ENCODE peak calls at places on chromosomes 16 and 17, in four cellular contexts. One of them, this sample, is unnamed.

GRCh38 chr17:62787358-62787757 is 20.8 kb downstream of the MARCHF10 start:
- DNase-seq in prostate gland: no peak
- DNase-seq in K562: no peak
- DNase-seq in mammary epithelial cell: peak; percentile 69
- DNase-seq in this sample: no peak

GRCh38 chr17:48060249-48060648 is 12.1 kb downstream of the NFE2L1 start:
- DNase-seq in mammary epithelial cell: no peak
- DNase-seq in prostate gland: no peak
- DNase-seq in K562: peak; percentile 17
- DNase-seq in this sample: no peak

GRCh38 chr17:1000597-1001490 is 3.9 kb downstream of the TIMM22 start:
- DNase-seq in prostate gland: no peak
- DNase-seq in K562: no peak
- DNase-seq in mammary epithelial cell: no peak
- DNase-seq in this sample: no peak

GRCh38 chr16:67177743-67178699 is 5.7 kb downstream of the MATCAP1 start:
- DNase-seq in K562: peak; percentile 70
- DNase-seq in mammary epithelial cell: peak; percentile 94
- DNase-seq in prostate gland: peak; percentile 85
- DNase-seq in this sample: no peak

GRCh38 chr17:16363749-16364536 is 10.7 kb upstream of the CENPV start:
- DNase-seq in K562: peak; percentile 65
- DNase-seq in prostate gland: peak; percentile 70
- DNase-seq in mammary epithelial cell: peak; percentile 55
- DNase-seq in this sample: no peak

GRCh38 chr16:47018223-47018891 is 44.9 kb upstream of the DNAJA2 start:
- DNase-seq in prostate gland: peak; percentile 55
- DNase-seq in mammary epithelial cell: peak; percentile 56
- DNase-seq in K562: peak; percentile 58
- DNase-seq in this sample: no peak

GRCh38 chr16:69270831-69271230 is 40.3 kb upstream of the VPS4A start:
- DNase-seq in K562: no peak
- DNase-seq in prostate gland: no peak
- DNase-seq in mammary epithelial cell: no peak
- DNase-seq in this sample: no peak

GRCh38 chr16:66515543-66516171 is 34.3 kb downstream of the TK2 start:
- DNase-seq in K562: peak; percentile 61
- DNase-seq in mammary epithelial cell: no peak
- DNase-seq in prostate gland: no peak
- DNase-seq in this sample: no peak

GRCh38 chr17:55177159-55177913 is 87.4 kb upstream of the HLF start:
- DNase-seq in K562: no peak
- DNase-seq in prostate gland: no peak
- DNase-seq in mammary epithelial cell: no peak
- DNase-seq in this sample: no peak

GRCh38 chr16:67598527-67598926 is 36.2 kb downstream of the CTCF start:
- DNase-seq in K562: no peak
- DNase-seq in prostate gland: no peak
- DNase-seq in mammary epithelial cell: no peak
- DNase-seq in this sample: no peak

GRCh38 chr16:23836404-23837291 is 865 bp downstream of the PRKCB start:
- DNase-seq in mammary epithelial cell: no peak
- DNase-seq in K562: peak; percentile 72
- DNase-seq in prostate gland: no peak
- DNase-seq in this sample: no peak

GRCh38 chr17:68441064-68441770 is 16.1 kb downstream of the WIPI1 start:
- DNase-seq in mammary epithelial cell: no peak
- DNase-seq in K562: no peak
- DNase-seq in prostate gland: no peak
- DNase-seq in this sample: no peak

GRCh38 chr17:22703786-22704441 is 1011.6 kb downstream of the KCNJ18 start:
- DNase-seq in mammary epithelial cell: no peak
- DNase-seq in K562: peak; percentile 61
- DNase-seq in prostate gland: no peak
- DNase-seq in this sample: no peak

GRCh38 chr16:50151744-50152143 is 1.4 kb upstream of the TENT4B start:
- DNase-seq in K562: no peak
- DNase-seq in mammary epithelial cell: no peak
- DNase-seq in prostate gland: no peak
- DNase-seq in this sample: no peak

GRCh38 chr16:35173295-35173694 is 1713.9 kb downstream of the TP53TG3F start:
- DNase-seq in mammary epithelial cell: no peak
- DNase-seq in prostate gland: no peak
- DNase-seq in K562: no peak
- DNase-seq in this sample: no peak

GRCh38 chr16:3856367-3857141 is 24.0 kb downstream of the CREBBP start:
- DNase-seq in prostate gland: no peak
- DNase-seq in mammary epithelial cell: no peak
- DNase-seq in K562: no peak
- DNase-seq in this sample: no peak

GRCh38 chr17:2396568-2397246 is 4.2 kb downstream of the MNT start:
- DNase-seq in prostate gland: peak; percentile 93
- DNase-seq in mammary epithelial cell: peak; percentile 95
- DNase-seq in K562: peak; percentile 47
- DNase-seq in this sample: no peak

GRCh38 chr17:60352071-60352470 is 39.9 kb downstream of the USP32 start:
- DNase-seq in K562: no peak
- DNase-seq in prostate gland: no peak
- DNase-seq in mammary epithelial cell: no peak
- DNase-seq in this sample: no peak

GRCh38 chr17:39737761-39738567 is at the start of gene GRB7:
- DNase-seq in mammary epithelial cell: peak; percentile 71
- DNase-seq in prostate gland: peak; percentile 90
- DNase-seq in K562: peak; percentile 62
- DNase-seq in this sample: no peak

GRCh38 chr16:6726621-6727020 is 606.0 kb upstream of the RBFOX1 start:
- DNase-seq in K562: no peak
- DNase-seq in prostate gland: no peak
- DNase-seq in mammary epithelial cell: no peak
- DNase-seq in this sample: no peak

GRCh38 chr16:15502041-15502725 is 67.8 kb downstream of the BMERB1 start:
- DNase-seq in prostate gland: no peak
- DNase-seq in K562: peak; percentile 43
- DNase-seq in mammary epithelial cell: peak; percentile 75
- DNase-seq in this sample: no peak

GRCh38 chr16:11105038-11105903 is 150.7 kb downstream of the SOCS1 start:
- DNase-seq in mammary epithelial cell: peak; percentile 37
- DNase-seq in K562: peak; percentile 80
- DNase-seq in prostate gland: peak; percentile 9
- DNase-seq in this sample: no peak

GRCh38 chr17:30393911-30394867 is 15.5 kb downstream of the CPD start:
- DNase-seq in K562: no peak
- DNase-seq in mammary epithelial cell: no peak
- DNase-seq in prostate gland: no peak
- DNase-seq in this sample: no peak

GRCh38 chr17:32266389-32267269 is 997 bp downstream of the RHBDL3 start:
- DNase-seq in K562: peak; percentile 57
- DNase-seq in mammary epithelial cell: no peak
- DNase-seq in prostate gland: no peak
- DNase-seq in this sample: no peak

GRCh38 chr17:80667462-80668277 is 123.0 kb downstream of the RPTOR start:
- DNase-seq in prostate gland: no peak
- DNase-seq in K562: no peak
- DNase-seq in mammary epithelial cell: no peak
- DNase-seq in this sample: no peak

GRCh38 chr17:64149196-64149595 is 19.3 kb upstream of the ERN1 start:
- DNase-seq in prostate gland: no peak
- DNase-seq in mammary epithelial cell: no peak
- DNase-seq in K562: no peak
- DNase-seq in this sample: no peak

GRCh38 chr17:58531122-58531521 is 16.7 kb upstream of the MTMR4 start:
- DNase-seq in prostate gland: no peak
- DNase-seq in mammary epithelial cell: no peak
- DNase-seq in K562: no peak
- DNase-seq in this sample: no peak

GRCh38 chr17:72715906-72716572 is 376.4 kb downstream of the SLC39A11 start:
- DNase-seq in prostate gland: peak; percentile 71
- DNase-seq in mammary epithelial cell: peak; percentile 96
- DNase-seq in K562: no peak
- DNase-seq in this sample: no peak

GRCh38 chr17:2241823-2242222 is 61.8 kb downstream of the SMG6 start:
- DNase-seq in mammary epithelial cell: no peak
- DNase-seq in K562: no peak
- DNase-seq in prostate gland: no peak
- DNase-seq in this sample: no peak

GRCh38 chr17:21278304-21279197 is 6.0 kb upstream of the MAP2K3 start:
- DNase-seq in mammary epithelial cell: no peak
- DNase-seq in K562: no peak
- DNase-seq in prostate gland: no peak
- DNase-seq in this sample: no peak

GRCh38 chr16:424623-425081 is 797 bp upstream of the RAB11FIP3 start:
- DNase-seq in K562: no peak
- DNase-seq in prostate gland: peak; percentile 27
- DNase-seq in mammary epithelial cell: no peak
- DNase-seq in this sample: no peak

GRCh38 chr16:85582177-85582888 is 30.8 kb upstream of the GSE1 start:
- DNase-seq in K562: no peak
- DNase-seq in mammary epithelial cell: no peak
- DNase-seq in prostate gland: no peak
- DNase-seq in this sample: no peak

GRCh38 chr17:64442550-64442971 is 6.4 kb upstream of the MILR1 start:
- DNase-seq in K562: no peak
- DNase-seq in mammary epithelial cell: no peak
- DNase-seq in prostate gland: no peak
- DNase-seq in this sample: no peak

GRCh38 chr17:37098910-37099664 is 150.3 kb downstream of the AATF start:
- DNase-seq in prostate gland: no peak
- DNase-seq in K562: no peak
- DNase-seq in mammary epithelial cell: peak; percentile 71
- DNase-seq in this sample: no peak

GRCh38 chr17:35432176-35433074 is at the start of gene SLFN12:
- DNase-seq in mammary epithelial cell: peak; percentile 50
- DNase-seq in K562: no peak
- DNase-seq in prostate gland: no peak
- DNase-seq in this sample: no peak

GRCh38 chr17:51164911-51165679 is 1.1 kb upstream of the NME2 start:
- DNase-seq in prostate gland: no peak
- DNase-seq in K562: no peak
- DNase-seq in mammary epithelial cell: no peak
- DNase-seq in this sample: no peak

GRCh38 chr17:76710863-76711611 is at the start of gene MXRA7:
- DNase-seq in K562: peak; percentile 93
- DNase-seq in prostate gland: peak; percentile 58
- DNase-seq in mammary epithelial cell: peak; percentile 66
- DNase-seq in this sample: peak; percentile 82

GRCh38 chr16:83606486-83607030 is 201.2 kb upstream of the HSBP1 start:
- DNase-seq in K562: peak; percentile 24
- DNase-seq in mammary epithelial cell: no peak
- DNase-seq in prostate gland: no peak
- DNase-seq in this sample: no peak
- TF ChIP-seq CTCF in K562: peak; percentile 4
- TF ChIP-seq CTCF in mammary epithelial cell: no peak
- TF ChIP-seq CTCF in prostate gland: no peak
- TF ChIP-seq CTCF in this sample: no peak

DNA sequence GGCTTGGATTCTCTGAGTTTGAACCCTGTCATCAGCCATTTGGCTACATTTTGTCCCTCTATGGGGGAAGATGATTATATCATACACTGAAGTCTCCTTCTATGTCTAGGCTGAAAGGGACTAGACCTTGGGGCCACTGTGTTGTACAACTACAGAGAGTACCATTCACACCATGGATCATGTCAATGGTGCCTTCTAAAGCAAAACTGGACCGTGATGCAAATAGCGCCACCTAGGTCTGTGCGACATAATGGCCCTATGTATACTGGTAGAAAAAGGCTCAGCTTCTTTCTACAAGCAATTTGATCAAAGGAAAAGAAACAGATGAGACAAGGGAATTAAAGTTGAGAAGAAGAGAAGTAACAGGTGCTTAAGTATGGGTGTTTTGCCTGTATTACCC is 100.7 kb downstream of the LYRM1 start:
- DNase-seq in mammary epithelial cell: no peak
- DNase-seq in prostate gland: no peak
- DNase-seq in K562: peak; percentile 39
- DNase-seq in this sample: no peak
- TF ChIP-seq CTCF in mammary epithelial cell: peak; percentile 34
- TF ChIP-seq CTCF in prostate gland: no peak
- TF ChIP-seq CTCF in K562: peak; percentile 63
- TF ChIP-seq CTCF in this sample: peak; percentile 53

GRCh38 chr17:46273541-46274236 is 21.2 kb upstream of the LRRC37A start:
- DNase-seq in mammary epithelial cell: no peak
- DNase-seq in prostate gland: no peak
- DNase-seq in K562: no peak
- DNase-seq in this sample: no peak
- TF ChIP-seq CTCF in mammary epithelial cell: no peak
- TF ChIP-seq CTCF in prostate gland: no peak
- TF ChIP-seq CTCF in K562: no peak
- TF ChIP-seq CTCF in this sample: no peak

GRCh38 chr17:82667668-82668000 is 19.4 kb upstream of the WDR45B start:
- DNase-seq in prostate gland: no peak
- DNase-seq in mammary epithelial cell: no peak
- DNase-seq in K562: no peak
- DNase-seq in this sample: no peak

GRCh38 chr17:82666931-82667667 is 18.9 kb upstream of the WDR45B start:
- DNase-seq in prostate gland: no peak
- DNase-seq in K562: no peak
- DNase-seq in mammary epithelial cell: no peak
- DNase-seq in this sample: no peak

GRCh38 chr17:82668024-82668630 is 19.9 kb upstream of the WDR45B start:
- DNase-seq in mammary epithelial cell: no peak
- DNase-seq in K562: no peak
- DNase-seq in prostate gland: no peak
- DNase-seq in this sample: no peak

GRCh38 chr17:82670661-82671060 is 22.4 kb upstream of the WDR45B start:
- DNase-seq in K562: no peak
- DNase-seq in prostate gland: no peak
- DNase-seq in mammary epithelial cell: no peak
- DNase-seq in this sample: no peak

GRCh38 chr17:82668631-82669099 is 20.4 kb upstream of the WDR45B start:
- DNase-seq in K562: peak; percentile 64
- DNase-seq in mammary epithelial cell: peak; percentile 37
- DNase-seq in prostate gland: peak; percentile 62
- DNase-seq in this sample: no peak
- TF ChIP-seq CTCF in K562: peak; percentile 82
- TF ChIP-seq CTCF in mammary epithelial cell: peak; percentile 46
- TF ChIP-seq CTCF in prostate gland: no peak
- TF ChIP-seq CTCF in this sample: peak; percentile 79

DNA sequence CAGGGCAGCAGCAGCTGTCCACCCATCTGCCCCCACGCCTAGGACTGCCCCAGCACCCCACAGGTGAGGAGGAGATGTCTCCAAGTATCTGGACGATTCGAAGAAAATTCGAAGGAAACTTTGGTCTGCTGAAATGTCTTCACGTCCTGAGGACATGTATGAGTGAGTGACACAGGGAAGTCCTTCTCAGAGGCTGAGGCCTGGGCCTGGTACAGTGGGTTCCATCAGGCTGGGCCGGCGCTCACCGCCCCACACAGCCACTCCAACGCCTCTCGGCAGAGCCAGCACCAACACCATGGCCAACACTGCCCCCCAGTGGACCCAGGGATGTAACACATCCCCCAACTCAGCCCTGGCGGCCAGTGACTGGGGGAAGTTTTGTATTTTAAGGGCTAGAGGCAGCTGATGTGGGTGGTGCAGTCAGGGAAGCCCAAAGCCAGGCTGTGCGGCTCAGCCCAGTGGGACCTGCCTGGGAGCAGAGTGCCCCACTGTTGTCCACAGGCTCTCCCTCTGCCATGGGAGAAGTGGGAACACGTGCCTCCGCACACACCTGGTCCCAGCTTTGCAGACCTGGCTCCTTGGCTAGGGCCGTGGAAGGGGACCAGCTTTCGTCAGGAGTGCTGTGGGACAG is 55.8 kb upstream of the FASN start:
- DNase-seq in prostate gland: peak; percentile 83
- DNase-seq in mammary epithelial cell: peak; percentile 64
- DNase-seq in K562: peak; percentile 90
- DNase-seq in this sample: peak; percentile 83
- TF ChIP-seq CTCF in prostate gland: peak; percentile 95
- TF ChIP-seq CTCF in mammary epithelial cell: peak; percentile 86
- TF ChIP-seq CTCF in K562: peak; percentile 98
- TF ChIP-seq CTCF in this sample: peak; percentile 99

This sample was measured in D721Med.